ENCODE peak calls at places on chromosomes 11 and 22, in ten cellular contexts. G, C, R, Z, W, X, S, B, H and K are unnamed samples.

GRCh38 chr11:122214567-122214966 is 98.6 kb upstream of the BLID start:
- DNase-seq in G (no peak), C (no peak), R (no peak), Z (no peak), W (peak), X (no peak), S (no peak), B (no peak), H (no peak), K (no peak)

GRCh38 chr11:126842038-126842437 is 158.5 kb downstream of the KIRREL3 start:
- DNase-seq in G (no peak), C (no peak), R (no peak), Z (peak), W (no peak), X (no peak), S (no peak), B (no peak), H (peak), K (peak)

GRCh38 chr22:22474733-22475132 is 33.8 kb downstream of the ZNF280B start:
- DNase-seq in G (no peak), C (no peak), R (no peak), Z (no peak), W (no peak), X (no peak), S (no peak), B (no peak), H (no peak), K (no peak)

GRCh38 chr11:31045335-31045734 is 324.2 kb downstream of the DCDC1 start:
- DNase-seq in G (no peak), C (no peak), R (no peak), Z (peak), W (peak), X (no peak), S (no peak), B (no peak), H (no peak), K (peak)

GRCh38 chr22:19889951-19890350 is 35.3 kb upstream of the GNB1L start:
- DNase-seq in G (no peak), C (no peak), R (no peak), Z (no peak), W (no peak), X (no peak), S (no peak), B (no peak), H (no peak), K (no peak)

GRCh38 chr11:132051704-132052103 is 681.3 kb downstream of the NTM start:
- DNase-seq in G (no peak), C (no peak), R (no peak), Z (no peak), W (no peak), X (no peak), S (no peak), B (no peak), H (peak), K (no peak)

GRCh38 chr22:23762866-23763578 is at the start of gene C22orf15:
- DNase-seq in G (no peak), C (no peak), R (no peak), Z (no peak), W (peak), X (no peak), S (no peak), B (peak), H (no peak), K (no peak)

GRCh38 chr11:104028476-104028875 is 8.0 kb upstream of the DDI1 start:
- DNase-seq in G (no peak), C (no peak), R (no peak), Z (no peak), W (no peak), X (no peak), S (no peak), B (no peak), H (no peak), K (peak)

GRCh38 chr11:63610604-63611394 is 3.4 kb downstream of the PLAAT3 start:
- DNase-seq in G (no peak), C (no peak), R (no peak), Z (peak), W (no peak), X (no peak), S (no peak), B (no peak), H (no peak), K (no peak)

GRCh38 chr11:131354251-131354701 is 16.1 kb upstream of the NTM start:
- DNase-seq in G (no peak), C (no peak), R (no peak), Z (no peak), W (no peak), X (no peak), S (no peak), B (no peak), H (no peak), K (no peak)

GRCh38 chr22:44402196-44403111 is 89.7 kb upstream of the SHISAL1 start:
- DNase-seq in G (no peak), C (no peak), R (no peak), Z (no peak), W (no peak), X (no peak), S (no peak), B (no peak), H (no peak), K (no peak)

GRCh38 chr22:42376721-42377177 is 55.5 kb downstream of the NFAM1 start:
- DNase-seq in G (no peak), C (no peak), R (no peak), Z (no peak), W (peak), X (peak), S (no peak), B (no peak), H (peak), K (peak)

GRCh38 chr11:110478410-110478809 is 48.7 kb downstream of the FDX1 start:
- DNase-seq in G (no peak), C (no peak), R (no peak), Z (no peak), W (no peak), X (no peak), S (no peak), B (no peak), H (no peak), K (no peak)

GRCh38 chr22:30675436-30675835 is 7.8 kb upstream of the DUSP18 start:
- DNase-seq in G (no peak), C (no peak), R (no peak), Z (no peak), W (no peak), X (no peak), S (no peak), B (no peak), H (peak), K (no peak)

GRCh38 chr11:13314676-13315394 is 37.2 kb downstream of the BMAL1 start:
- DNase-seq in G (no peak), C (no peak), R (no peak), Z (no peak), W (peak), X (no peak), S (no peak), B (no peak), H (no peak), K (no peak)

GRCh38 chr11:68749501-68750196 is 1.7 kb downstream of the TESMIN start:
- DNase-seq in G (no peak), C (no peak), R (no peak), Z (no peak), W (peak), X (no peak), S (no peak), B (no peak), H (no peak), K (peak)